ENCODE peak calls at places on chromosomes 13 and 19, in four cellular contexts. F is activated naive CD4-positive, alpha-beta T cell; B is breast epithelium; H is GM03348. N is an unnamed sample.
A peak's percentile ranks its signal among the peaks of the same experiment; 100 is the strongest.

GRCh38 chr19:16921766-16922591 is 33.2 kb downstream of the F2RL3 start:
- DNase-seq in F (no peak), B (no peak), H (no peak), N (no peak)

GRCh38 chr19:33508941-33509614 is 12.5 kb downstream of the PEPD start:
- DNase-seq in H (no peak), F (no peak), B (no peak), N (no peak)

GRCh38 chr13:113664751-113665581 is 2.1 kb upstream of the GRK1 start:
- DNase-seq in F (no peak), B (no peak), H (no peak), N (no peak)

GRCh38 chr19:11180346-11180745 is 17.0 kb downstream of the KANK2 start:
- DNase-seq in F (no peak), H (peak; percentile 51), B (no peak), N (no peak)

GRCh38 chr19:30049226-30049625 is 107.2 kb downstream of the URI1 start:
- DNase-seq in H (no peak), B (no peak), F (no peak), N (no peak)

GRCh38 chr19:37938379-37938778 is 31.4 kb downstream of the SIPA1L3 start:
- DNase-seq in F (no peak), B (no peak), H (no peak), N (no peak)

GRCh38 chr19:37342753-37343152 is 28.1 kb upstream of the ZNF527 start:
- DNase-seq in B (no peak), H (no peak), F (no peak), N (no peak)

GRCh38 chr13:33626407-33626806 is 191.5 kb upstream of the RFC3 start:
- DNase-seq in B (no peak), H (no peak), F (no peak), N (no peak)

GRCh38 chr13:52738719-52739467 is 727 bp downstream of the CNMD start:
- DNase-seq in F (no peak), H (no peak), B (no peak), N (peak; percentile 61)

GRCh38 chr19:38808741-38809140 is 4.0 kb downstream of the LGALS4 start:
- DNase-seq in H (no peak), B (no peak), F (no peak), N (no peak)

GRCh38 chr19:17949956-17950309 is 17.0 kb upstream of the KCNN1 start:
- DNase-seq in H (no peak), B (no peak), F (no peak), N (no peak)

GRCh38 chr13:83780201-83780600 is 102.1 kb downstream of the SLITRK1 start:
- DNase-seq in F (no peak), H (no peak), B (no peak), N (peak; percentile 37)

GRCh38 chr13:66835040-66835628 is 395.0 kb downstream of the PCDH9 start:
- DNase-seq in B (no peak), F (no peak), H (no peak), N (peak; percentile 66)

GRCh38 chr19:4844348-4845179 is 13.1 kb upstream of the TICAM1 start:
- DNase-seq in B (no peak), H (peak; percentile 66), F (no peak), N (no peak)

GRCh38 chr13:19159181-19159580 is 22.4 kb downstream of the TUBA3C start:
- DNase-seq in B (no peak), H (no peak), F (no peak), N (no peak)

GRCh38 chr13:60691268-60691667 is 294.2 kb downstream of the TDRD3 start:
- DNase-seq in H (no peak), F (no peak), B (no peak), N (no peak)

GRCh38 chr13:48600374-48601364 is 53.1 kb upstream of the CYSLTR2 start:
- DNase-seq in H (peak; percentile 16), B (no peak), F (no peak), N (peak; percentile 4)

N was measured in A673.